ENCODE peak calls at places on chromosomes 11 and 22, in six cellular contexts. One of them, this sample, is unnamed. For H3K4me1, the result is how much of the 10 kb centered on the place peaks cover.

GRCh38 chr11:134632347-134633119 is 220.5 kb upstream of the B3GAT1 start:
- DNase-seq in sigmoid colon: no peak
- DNase-seq in stomach: no peak
- DNase-seq in SK-N-SH: no peak
- DNase-seq in HCT116: no peak
- DNase-seq in prostate gland: no peak
- DNase-seq in this sample: peak

GRCh38 chr11:105229257-105229656 is 89.7 kb upstream of the CARD18 start:
- DNase-seq in HCT116: no peak
- DNase-seq in stomach: no peak
- DNase-seq in SK-N-SH: no peak
- DNase-seq in sigmoid colon: no peak
- DNase-seq in prostate gland: no peak
- DNase-seq in this sample: no peak

GRCh38 chr11:26297179-26297970 is 34.6 kb upstream of the ANO3 start:
- DNase-seq in sigmoid colon: no peak
- DNase-seq in stomach: no peak
- DNase-seq in prostate gland: peak
- DNase-seq in SK-N-SH: peak
- DNase-seq in HCT116: peak
- DNase-seq in this sample: no peak

GRCh38 chr11:32821517-32821916 is 8.2 kb upstream of the PRRG4 start:
- DNase-seq in prostate gland: no peak
- DNase-seq in HCT116: no peak
- DNase-seq in sigmoid colon: no peak
- DNase-seq in stomach: no peak
- DNase-seq in SK-N-SH: no peak
- DNase-seq in this sample: no peak

GRCh38 chr11:72378704-72379383 is 55.5 kb downstream of the CLPB start:
- DNase-seq in stomach: peak
- DNase-seq in SK-N-SH: no peak
- DNase-seq in prostate gland: no peak
- DNase-seq in HCT116: no peak
- DNase-seq in sigmoid colon: peak
- DNase-seq in this sample: no peak

GRCh38 chr22:17300926-17301325 is 68.3 kb upstream of the CECR2 start:
- DNase-seq in prostate gland: no peak
- DNase-seq in stomach: no peak
- DNase-seq in HCT116: no peak
- DNase-seq in SK-N-SH: no peak
- DNase-seq in sigmoid colon: no peak
- DNase-seq in this sample: no peak

GRCh38 chr22:22076937-22077703 is 94.5 kb upstream of the TOP3B start:
- DNase-seq in SK-N-SH: peak
- DNase-seq in stomach: no peak
- DNase-seq in prostate gland: no peak
- DNase-seq in sigmoid colon: no peak
- DNase-seq in HCT116: no peak
- DNase-seq in this sample: no peak

GRCh38 chr11:3010004-3010403 is 17.9 kb upstream of the NAP1L4 start:
- DNase-seq in stomach: no peak
- DNase-seq in prostate gland: no peak
- DNase-seq in sigmoid colon: no peak
- DNase-seq in SK-N-SH: no peak
- DNase-seq in HCT116: no peak
- DNase-seq in this sample: no peak

GRCh38 chr22:22148905-22149304 is 95.7 kb upstream of the VPREB1 start:
- DNase-seq in stomach: no peak
- DNase-seq in HCT116: no peak
- DNase-seq in prostate gland: no peak
- DNase-seq in SK-N-SH: no peak
- DNase-seq in sigmoid colon: no peak
- DNase-seq in this sample: no peak

GRCh38 chr22:31177420-31178162 is 17.6 kb downstream of the RNF185 start:
- DNase-seq in stomach: no peak
- DNase-seq in sigmoid colon: no peak
- DNase-seq in SK-N-SH: no peak
- DNase-seq in HCT116: no peak
- DNase-seq in prostate gland: peak
- DNase-seq in this sample: no peak

GRCh38 chr22:31179345-31179744 is 19.4 kb downstream of the RNF185 start:
- DNase-seq in stomach: no peak
- DNase-seq in HCT116: no peak
- DNase-seq in SK-N-SH: no peak
- DNase-seq in prostate gland: peak
- DNase-seq in sigmoid colon: no peak
- DNase-seq in this sample: no peak

GRCh38 chr22:31173386-31174145 is 13.6 kb downstream of the RNF185 start:
- DNase-seq in stomach: no peak
- DNase-seq in prostate gland: no peak
- DNase-seq in SK-N-SH: no peak
- DNase-seq in sigmoid colon: no peak
- DNase-seq in HCT116: no peak
- DNase-seq in this sample: no peak

GRCh38 chr22:31178859-31179258 is 18.9 kb downstream of the RNF185 start:
- DNase-seq in HCT116: no peak
- DNase-seq in SK-N-SH: no peak
- DNase-seq in sigmoid colon: no peak
- DNase-seq in prostate gland: no peak
- DNase-seq in stomach: no peak
- DNase-seq in this sample: no peak

DNA sequence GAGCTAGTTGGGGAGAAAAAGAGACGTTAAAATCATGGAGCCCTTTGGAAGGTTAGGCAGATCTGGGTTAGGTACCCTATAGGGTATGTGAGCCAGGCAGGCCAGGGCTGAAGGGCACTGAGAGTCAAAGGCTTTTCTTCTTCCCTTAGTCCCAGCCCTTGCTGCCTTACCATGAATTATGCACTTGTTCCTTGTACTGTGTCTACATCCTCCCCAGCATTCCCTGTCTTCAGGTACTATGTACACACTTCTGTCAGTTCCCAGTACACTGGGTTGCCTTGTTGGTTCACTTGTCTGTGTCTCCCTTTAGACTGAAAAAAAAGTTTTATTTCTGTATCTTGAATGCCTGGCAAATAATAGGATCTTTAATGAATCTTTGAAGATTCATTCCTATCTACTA is 16.9 kb downstream of the RNF185 start:
- DNase-seq in prostate gland: peak
- DNase-seq in sigmoid colon: no peak
- DNase-seq in HCT116: no peak
- DNase-seq in stomach: no peak
- DNase-seq in SK-N-SH: no peak
- DNase-seq in this sample: no peak
- H3K4me1 ChIP-seq in prostate gland: under half
- H3K4me1 ChIP-seq in sigmoid colon: under half
- H3K4me1 ChIP-seq in HCT116: half or more
- H3K4me1 ChIP-seq in stomach: under half
- H3K4me1 ChIP-seq in SK-N-SH: under half
- H3K4me1 ChIP-seq in this sample: under half

DNA sequence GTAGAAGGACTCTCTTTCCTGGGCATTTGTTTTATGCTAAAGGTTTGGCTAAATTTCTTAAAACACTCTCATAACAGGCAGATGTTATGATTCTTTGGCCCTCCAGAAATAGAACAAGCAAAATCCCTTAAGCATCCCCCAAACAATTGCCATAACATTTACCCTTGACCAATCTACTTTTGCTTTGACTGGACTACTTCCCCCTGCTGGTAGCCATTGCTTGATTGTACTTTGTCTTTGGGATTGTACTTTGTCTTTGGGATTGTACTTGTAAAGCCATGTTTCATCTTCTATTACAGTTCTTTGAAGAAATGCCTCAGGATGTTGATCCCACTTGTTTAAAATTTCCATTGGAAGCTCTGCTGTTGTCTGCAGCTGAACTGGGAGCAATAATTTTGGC is 53.3 kb upstream of the GLYAT start:
- DNase-seq in SK-N-SH: no peak
- DNase-seq in HCT116: no peak
- DNase-seq in prostate gland: no peak
- DNase-seq in stomach: no peak
- DNase-seq in sigmoid colon: no peak
- DNase-seq in this sample: no peak
- TF ChIP-seq CTCF in SK-N-SH: no peak
- TF ChIP-seq CTCF in HCT116: peak
- TF ChIP-seq CTCF in prostate gland: no peak
- TF ChIP-seq CTCF in stomach: no peak
- TF ChIP-seq CTCF in sigmoid colon: no peak
- TF ChIP-seq CTCF in this sample: no peak

DNA sequence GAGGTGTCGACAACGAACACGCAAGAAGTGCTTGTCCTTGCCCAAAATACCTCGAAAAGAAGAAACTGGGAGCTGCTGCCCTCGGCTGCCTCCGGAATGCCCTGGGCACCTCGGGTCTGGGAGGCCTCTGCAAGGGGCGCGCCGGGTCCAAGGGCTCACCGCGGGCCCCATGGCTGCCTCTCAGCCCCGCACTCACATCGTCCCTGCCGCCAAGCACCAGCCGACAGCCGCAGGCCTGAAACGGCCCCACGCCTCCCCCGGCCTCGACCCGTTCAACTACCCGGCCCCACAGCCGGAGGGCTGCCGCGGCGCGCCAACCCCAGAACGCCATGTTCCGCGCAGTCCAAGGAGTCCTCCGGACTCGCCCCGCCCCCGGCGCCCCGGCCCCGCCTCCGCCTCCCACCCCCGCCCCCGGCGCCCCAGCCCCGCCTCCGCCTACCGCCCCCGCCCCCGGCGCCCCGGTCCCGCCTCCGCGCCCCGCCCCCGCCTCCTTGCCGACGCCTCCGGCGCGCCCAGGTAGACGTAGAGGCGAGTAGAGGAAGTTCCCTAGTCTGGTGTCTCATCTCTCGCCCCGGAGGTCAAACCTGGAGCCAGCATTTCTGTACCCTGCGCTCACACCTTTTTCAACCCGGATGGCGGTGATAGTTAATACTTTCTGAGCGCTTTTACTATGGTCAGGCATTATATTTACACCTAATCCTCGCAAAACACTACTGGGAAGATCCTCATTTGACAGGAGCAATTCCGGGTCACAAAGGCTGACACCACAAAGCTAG is at the start of gene SIRT3:
- DNase-seq in SK-N-SH: peak
- DNase-seq in prostate gland: peak
- DNase-seq in sigmoid colon: peak
- DNase-seq in stomach: peak
- DNase-seq in HCT116: peak
- DNase-seq in this sample: peak
- TF ChIP-seq POLR2AphosphoS5 in SK-N-SH: peak
- TF ChIP-seq POLR2AphosphoS5 in prostate gland: no peak
- TF ChIP-seq POLR2AphosphoS5 in sigmoid colon: peak
- TF ChIP-seq POLR2AphosphoS5 in stomach: peak
- TF ChIP-seq POLR2AphosphoS5 in HCT116: peak
- TF ChIP-seq POLR2AphosphoS5 in this sample: peak

DNA sequence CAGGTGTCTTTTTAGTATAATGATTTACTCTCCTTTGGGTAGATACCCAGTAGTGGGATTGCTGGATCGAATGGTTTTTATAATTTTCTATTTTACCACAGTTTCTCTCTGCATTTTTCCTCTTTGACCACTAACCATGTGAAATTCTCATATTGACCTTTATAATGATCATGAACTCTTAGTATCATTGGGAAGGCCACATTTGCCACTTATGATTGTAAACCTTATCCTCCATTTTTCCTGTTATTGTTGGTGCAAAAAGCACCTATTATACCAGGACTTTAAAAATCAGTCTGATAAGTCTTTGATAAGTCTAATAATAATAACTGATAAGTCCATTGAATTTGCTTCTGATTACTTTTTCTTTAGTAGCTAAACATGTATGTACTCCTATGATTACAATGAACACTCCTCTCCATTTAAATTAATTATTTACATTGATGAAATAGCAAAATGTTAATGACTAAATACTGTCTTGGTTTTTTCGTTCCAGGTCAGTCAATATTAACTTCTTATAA is 9.6 kb downstream of the NEAT1 start:
- DNase-seq in stomach: no peak
- DNase-seq in HCT116: no peak
- DNase-seq in prostate gland: no peak
- DNase-seq in sigmoid colon: no peak
- DNase-seq in SK-N-SH: no peak
- DNase-seq in this sample: no peak
- H3K4me1 ChIP-seq in stomach: half or more
- H3K4me1 ChIP-seq in HCT116: under half
- H3K4me1 ChIP-seq in prostate gland: under half
- H3K4me1 ChIP-seq in sigmoid colon: half or more
- H3K4me1 ChIP-seq in SK-N-SH: under half
- H3K4me1 ChIP-seq in this sample: half or more

GRCh38 chr11:69442012-69442806 is 39.3 kb upstream of the LINC01488 start:
- DNase-seq in HCT116: no peak
- DNase-seq in sigmoid colon: peak
- DNase-seq in stomach: no peak
- DNase-seq in SK-N-SH: no peak
- DNase-seq in prostate gland: no peak
- DNase-seq in this sample: peak
- TF ChIP-seq CTCF in HCT116: no peak
- TF ChIP-seq CTCF in sigmoid colon: no peak
- TF ChIP-seq CTCF in stomach: no peak
- TF ChIP-seq CTCF in SK-N-SH: peak
- TF ChIP-seq CTCF in prostate gland: no peak
- TF ChIP-seq CTCF in this sample: no peak

GRCh38 chr22:30312053-30312452 is 14.7 kb downstream of the TBC1D10A start:
- DNase-seq in prostate gland: no peak
- DNase-seq in HCT116: peak
- DNase-seq in stomach: no peak
- DNase-seq in sigmoid colon: no peak
- DNase-seq in SK-N-SH: no peak
- DNase-seq in this sample: no peak
- TF ChIP-seq POLR2AphosphoS5 in prostate gland: no peak
- TF ChIP-seq POLR2AphosphoS5 in HCT116: no peak
- TF ChIP-seq POLR2AphosphoS5 in stomach: no peak
- TF ChIP-seq POLR2AphosphoS5 in sigmoid colon: no peak
- TF ChIP-seq POLR2AphosphoS5 in SK-N-SH: no peak
- TF ChIP-seq POLR2AphosphoS5 in this sample: no peak

DNA sequence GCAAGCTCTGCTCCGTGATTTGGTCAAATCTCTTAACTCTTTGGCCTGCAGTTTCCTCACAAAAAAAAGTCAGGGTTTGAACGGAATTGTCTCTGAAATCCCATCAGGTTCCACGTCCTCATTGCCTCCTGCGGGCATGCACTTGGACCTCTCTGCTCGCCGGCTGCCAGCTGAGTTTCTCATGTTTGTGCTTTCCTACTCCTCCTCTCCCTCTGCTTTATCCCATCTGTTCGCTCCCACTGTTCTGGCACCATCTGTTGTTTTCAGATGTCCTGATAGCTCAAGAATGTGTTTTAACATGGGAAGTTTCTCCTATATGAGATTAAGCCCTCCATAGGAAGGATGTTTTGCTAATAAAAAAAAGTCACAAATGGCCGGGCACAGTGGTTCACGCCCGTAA is 49.4 kb upstream of the ARHGAP42 start:
- DNase-seq in HCT116: no peak
- DNase-seq in SK-N-SH: no peak
- DNase-seq in stomach: no peak
- DNase-seq in prostate gland: no peak
- DNase-seq in sigmoid colon: no peak
- DNase-seq in this sample: no peak
- H3K4me1 ChIP-seq in HCT116: under half
- H3K4me1 ChIP-seq in SK-N-SH: under half
- H3K4me1 ChIP-seq in stomach: under half
- H3K4me1 ChIP-seq in prostate gland: under half
- H3K4me1 ChIP-seq in sigmoid colon: under half
- H3K4me1 ChIP-seq in this sample: under half